ENCODE peak calls at places on chromosomes 6 and 20, in five cellular contexts. T is GM12892, O is A549, D is tibial nerve, B is NB4. G is an unnamed sample.

GRCh38 chr6:56958481-56958880 is 3.6 kb downstream of the BEND6 start:
- DNase-seq in T (no peak), O (no peak), D (no peak), B (no peak), G (no peak)

GRCh38 chr6:37860226-37860839 is 40.8 kb downstream of the ZFAND3 start:
- DNase-seq in T (no peak), O (peak; percentile 40), D (peak; percentile 78), B (peak; percentile 59), G (peak; percentile 79)

GRCh38 chr6:151822252-151823111 is 15.0 kb downstream of the ESR1 start:
- DNase-seq in T (no peak), O (no peak), D (no peak), B (no peak), G (no peak)

GRCh38 chr6:42744351-42744890 is 1.5 kb downstream of the TBCC start:
- DNase-seq in T (no peak), O (no peak), D (no peak), B (no peak), G (no peak)

GRCh38 chr20:32337937-32338661 is 20.0 kb upstream of the ASXL1 start:
- DNase-seq in T (no peak), O (no peak), D (no peak), B (peak; percentile 83), G (no peak)

GRCh38 chr20:62219992-62220665 is at the start of gene HRH3:
- DNase-seq in T (peak; percentile 81), O (no peak), D (no peak), B (peak; percentile 61), G (peak; percentile 64)

GRCh38 chr6:137746264-137746663 is 120.8 kb upstream of the TNFAIP3 start:
- DNase-seq in T (no peak), O (no peak), D (no peak), B (no peak), G (no peak)

GRCh38 chr6:42929928-42930360 is 664 bp downstream of the CNPY3 start:
- DNase-seq in T (peak; percentile 60), O (no peak), D (peak; percentile 13), B (peak; percentile 95), G (peak; percentile 69)

GRCh38 chr6:29626948-29627761 is 5.8 kb downstream of the GABBR1 start:
- DNase-seq in T (no peak), O (no peak), D (no peak), B (no peak), G (no peak)

GRCh38 chr6:154528286-154528915 is 17.9 kb upstream of the CNKSR3 start:
- DNase-seq in T (no peak), O (no peak), D (no peak), B (no peak), G (no peak)

GRCh38 chr6:699319-699718 is 6.4 kb upstream of the EXOC2 start:
- DNase-seq in T (no peak), O (no peak), D (no peak), B (no peak), G (no peak)

GRCh38 chr6:54194067-54194466 is 82.8 kb downstream of the MLIP start:
- DNase-seq in T (no peak), O (no peak), D (no peak), B (peak; percentile 36), G (no peak)

GRCh38 chr20:63980317-63980805 is 571 bp upstream of the PRPF6 start:
- DNase-seq in T (no peak), O (no peak), D (no peak), B (no peak), G (no peak)

GRCh38 chr20:63982937-63983336 is 2.0 kb downstream of the PRPF6 start:
- DNase-seq in T (no peak), O (no peak), D (no peak), B (no peak), G (no peak)

GRCh38 chr20:63979549-63980316 is at the start of gene SAMD10:
- DNase-seq in T (peak; percentile 73), O (no peak), D (peak; percentile 12), B (peak; percentile 93), G (peak; percentile 65)

GRCh38 chr20:63979221-63979548 is 257 bp downstream of the SAMD10 start:
- DNase-seq in T (no peak), O (no peak), D (no peak), B (peak; percentile 49), G (no peak)

DNA sequence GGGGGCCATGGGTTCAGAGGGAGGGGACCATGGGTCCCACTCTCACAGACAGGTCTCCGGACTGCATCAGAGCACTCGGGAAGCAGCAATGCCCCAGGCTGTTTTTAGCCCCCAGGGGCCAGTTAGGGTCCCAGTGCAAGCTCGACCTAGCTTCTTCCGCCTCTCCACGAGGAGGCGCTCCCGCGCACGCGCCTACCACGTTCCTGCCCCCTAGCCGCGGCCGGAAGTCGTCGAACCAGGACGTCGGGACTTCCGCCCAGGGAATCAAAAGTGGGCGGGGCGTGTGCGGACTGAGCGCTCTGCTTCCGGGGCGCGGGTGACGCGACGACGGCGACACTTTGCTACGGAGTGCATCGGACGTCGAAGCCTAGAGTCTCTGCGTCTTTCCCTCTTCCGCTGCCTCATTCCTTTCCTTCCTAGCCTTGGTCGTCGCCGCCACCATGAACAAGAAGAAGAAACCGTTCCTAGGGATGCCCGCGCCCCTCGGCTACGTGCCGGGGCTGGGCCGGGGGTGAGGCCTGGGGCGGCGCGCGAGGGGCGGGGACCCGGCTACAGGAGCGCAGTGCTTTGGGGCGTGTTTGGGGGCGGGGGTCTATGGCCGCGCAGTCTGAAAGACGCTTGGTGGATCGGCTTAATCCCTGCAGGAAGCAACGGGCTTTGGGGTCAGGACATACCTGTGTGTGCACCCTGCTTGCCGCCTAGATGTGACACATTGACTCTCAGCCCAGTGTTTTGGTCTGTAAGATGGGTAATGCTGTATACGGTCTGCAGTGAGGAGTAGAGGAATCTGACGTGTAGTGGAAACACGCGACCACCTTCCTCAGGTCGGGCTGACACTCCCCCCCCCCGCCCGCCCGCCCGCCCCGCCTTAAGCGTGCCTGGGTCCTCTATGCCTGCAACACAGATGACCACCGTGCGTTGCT is at the start of gene PRPF6:
- DNase-seq in T (peak; percentile 96), O (peak; percentile 97), D (peak; percentile 83), B (peak; percentile 99), G (peak; percentile 98)
- TF ChIP-seq POLR2A in T (peak; percentile 82), O (peak; percentile 68), D (peak; percentile 62), B (peak; percentile 73), G (peak; percentile 69)

GRCh38 chr20:49770634-49771033 is 42.0 kb upstream of the SLC9A8 start:
- DNase-seq in T (no peak), O (no peak), D (no peak), B (no peak), G (no peak)

GRCh38 chr20:49779972-49780371 is 32.7 kb upstream of the SLC9A8 start:
- DNase-seq in T (no peak), O (no peak), D (no peak), B (no peak), G (no peak)

GRCh38 chr20:49775229-49775693 is 37.4 kb upstream of the SLC9A8 start:
- DNase-seq in T (no peak), O (peak; percentile 90), D (peak; percentile 36), B (peak; percentile 62), G (no peak)
- TF ChIP-seq POLR2A in T (no peak), O (no peak), D (no peak), B (no peak), G (no peak)

GRCh38 chr20:25623736-25624499 is at the start of gene NANP:
- DNase-seq in T (peak; percentile 91), O (peak; percentile 99), D (peak; percentile 94), B (peak; percentile 97), G (peak; percentile 94)
- TF ChIP-seq POLR2A in T (peak; percentile 93), O (peak; percentile 92), D (peak; percentile 78), B (peak; percentile 90), G (peak; percentile 95)

GRCh38 chr6:148989585-148989984 is 242.8 kb downstream of the UST start:
- DNase-seq in T (no peak), O (no peak), D (no peak), B (no peak), G (no peak)

GRCh38 chr6:148985499-148985898 is 238.7 kb downstream of the UST start:
- DNase-seq in T (no peak), O (no peak), D (no peak), B (no peak), G (no peak)

GRCh38 chr6:148990427-148990826 is 243.6 kb downstream of the UST start:
- DNase-seq in T (no peak), O (no peak), D (no peak), B (no peak), G (no peak)

GRCh38 chr6:148986608-148987007 is 239.8 kb downstream of the UST start:
- DNase-seq in T (no peak), O (no peak), D (no peak), B (no peak), G (no peak)

DNA sequence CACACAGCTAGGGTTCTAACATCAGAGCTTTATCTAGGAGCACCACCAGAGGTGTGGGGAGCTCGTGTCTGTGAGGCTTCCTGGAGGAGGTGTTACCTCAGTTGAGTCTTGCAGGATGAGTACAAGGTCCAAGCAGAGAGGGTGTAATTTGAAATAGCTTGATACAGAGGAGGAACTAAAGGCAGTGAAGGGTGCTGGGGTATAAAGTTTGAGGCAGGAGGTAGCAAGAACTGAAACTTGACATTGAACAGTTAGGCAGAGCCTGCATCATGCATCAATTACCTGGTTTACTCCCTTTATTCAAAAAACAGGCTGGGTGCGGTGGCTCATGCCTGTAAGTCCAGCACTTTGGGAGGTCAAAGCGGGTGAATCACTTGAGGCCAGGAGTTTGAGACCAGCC is 241.2 kb downstream of the UST start:
- DNase-seq in T (no peak), O (no peak), D (no peak), B (no peak), G (no peak)
- TF ChIP-seq POLR2A in T (no peak), O (no peak), D (no peak), B (no peak), G (no peak)

GRCh38 chr6:18022398-18023231 is 35.2 kb upstream of the KIF13A start:
- DNase-seq in T (no peak), O (peak; percentile 31), D (no peak), B (no peak), G (no peak)
- TF ChIP-seq POLR2A in T (no peak), O (no peak), D (no peak), B (no peak), G (no peak)

DNA sequence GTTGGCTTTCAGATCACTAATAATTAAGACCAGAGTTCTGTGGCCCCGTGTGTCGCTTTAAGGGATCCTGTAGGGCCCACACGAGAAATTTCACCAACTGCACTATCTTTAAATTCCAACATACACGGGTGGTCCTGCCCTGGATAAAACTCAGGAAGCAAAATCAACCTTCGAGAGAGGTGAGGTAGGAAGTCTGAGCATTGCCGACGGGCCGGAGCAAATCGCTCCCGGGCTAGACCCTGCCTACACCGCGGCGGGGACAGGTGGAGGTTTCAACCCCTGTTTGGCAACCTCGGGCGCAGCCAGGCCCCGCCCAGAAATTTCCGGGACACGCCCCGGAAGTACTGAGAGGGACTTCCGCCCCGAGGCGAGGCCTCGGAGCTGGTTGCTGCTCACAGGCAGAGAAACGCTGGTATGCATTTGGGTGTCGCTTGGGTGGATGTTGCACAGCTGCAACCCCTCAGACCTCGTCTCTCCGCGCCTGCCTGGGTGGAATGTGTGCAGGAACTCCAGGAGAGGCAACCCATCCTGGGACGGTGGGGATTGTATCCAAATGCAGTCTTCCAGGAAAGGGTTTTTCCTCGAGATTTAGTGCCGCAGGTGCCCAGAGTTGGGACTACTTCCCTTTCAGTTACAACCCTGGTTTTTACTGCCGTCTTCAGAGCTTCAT is 19.9 kb downstream of the ZKSCAN8 start:
- DNase-seq in T (peak; percentile 69), O (peak; percentile 44), D (peak; percentile 41), B (peak; percentile 90), G (peak; percentile 82)
- TF ChIP-seq POLR2A in T (peak; percentile 47), O (no peak), D (no peak), B (peak; percentile 98), G (peak; percentile 58)

GRCh38 chr6:10521104-10521808 is at the start of gene GCNT2:
- DNase-seq in T (no peak), O (peak; percentile 90), D (no peak), B (peak; percentile 67), G (peak; percentile 33)
- TF ChIP-seq POLR2A in T (no peak), O (peak; percentile 43), D (no peak), B (no peak), G (peak; percentile 34)